ENCODE peak calls at places on chromosomes 6 and 20, in nine cellular contexts. T is tibial artery, M is H54, H is T follicular helper cell, B is HT1080, U is endothelial cell of umbilical vein, Q is RWPE1, N is H9, W is NCI-H510A treated with DMSO at 0.1 percent for 48 hours. J is an unnamed sample.

GRCh38 chr6:43714311-43715055 is 26.9 kb upstream of the MRPS18A start:
- DNase-seq in T (no peak), M (no peak), H (no peak), B (no peak), U (no peak), Q (no peak), N (no peak), W (no peak), J (no peak)

GRCh38 chr6:157503018-157503747 is 122.2 kb downstream of the ZDHHC14 start:
- DNase-seq in T (no peak), M (no peak), H (no peak), B (no peak), U (no peak), Q (no peak), N (no peak), W (no peak), J (no peak)

GRCh38 chr20:62652051-62652893 is 10.0 kb downstream of the SLCO4A1 start:
- DNase-seq in T (peak), M (peak), H (peak), B (peak), U (peak), Q (peak), N (no peak), W (no peak), J (peak)

GRCh38 chr6:104599821-104600658 is 259.7 kb downstream of the HACE1 start:
- DNase-seq in T (no peak), M (no peak), H (no peak), B (peak), U (peak), Q (no peak), N (no peak), W (no peak), J (no peak)

GRCh38 chr6:41284726-41285125 is 1.8 kb downstream of the TREM1 start:
- DNase-seq in T (no peak), M (no peak), H (no peak), B (peak), U (no peak), Q (no peak), N (no peak), W (peak), J (no peak)

GRCh38 chr6:36695414-36695813 is 2.2 kb upstream of the RAB44 start:
- DNase-seq in T (no peak), M (no peak), H (no peak), B (no peak), U (no peak), Q (no peak), N (no peak), W (no peak), J (no peak)

GRCh38 chr6:144286503-144287393 is 1.6 kb downstream of the UTRN start:
- DNase-seq in T (peak), M (peak), H (no peak), B (peak), U (peak), Q (peak), N (peak), W (no peak), J (peak)

GRCh38 chr6:46509063-46509462 is 17.8 kb upstream of the RCAN2 start:
- DNase-seq in T (no peak), M (no peak), H (no peak), B (no peak), U (no peak), Q (no peak), N (no peak), W (no peak), J (no peak)

GRCh38 chr6:113854531-113855499 is 2.3 kb upstream of the MARCKS start:
- DNase-seq in T (peak), M (no peak), H (no peak), B (no peak), U (peak), Q (peak), N (peak), W (peak), J (peak)

GRCh38 chr6:43903739-43904290 is 133.8 kb downstream of the VEGFA start:
- DNase-seq in T (no peak), M (no peak), H (no peak), B (no peak), U (no peak), Q (no peak), N (no peak), W (no peak), J (no peak)

GRCh38 chr6:54267798-54268197 is 40.4 kb upstream of the TINAG start:
- DNase-seq in T (no peak), M (no peak), H (no peak), B (peak), U (peak), Q (peak), N (no peak), W (peak), J (no peak)

GRCh38 chr20:37443596-37443995 is 77.5 kb upstream of the NNAT start:
- DNase-seq in T (no peak), M (no peak), H (no peak), B (no peak), U (no peak), Q (no peak), N (no peak), W (no peak), J (no peak)

GRCh38 chr6:105603779-105604592 is 201.1 kb upstream of the PREP start:
- DNase-seq in T (no peak), M (no peak), H (no peak), B (no peak), U (no peak), Q (no peak), N (no peak), W (no peak), J (no peak)

GRCh38 chr6:7042056-7042653 is 65.6 kb upstream of the RREB1 start:
- DNase-seq in T (no peak), M (no peak), H (no peak), B (peak), U (peak), Q (no peak), N (no peak), W (no peak), J (no peak)

GRCh38 chr6:31597006-31597405 is 4.2 kb upstream of the NCR3 start:
- DNase-seq in T (no peak), M (no peak), H (no peak), B (peak), U (peak), Q (peak), N (no peak), W (peak), J (no peak)

GRCh38 chr20:54980321-54980960 is 505.0 kb downstream of the DOK5 start:
- DNase-seq in T (no peak), M (no peak), H (no peak), B (peak), U (no peak), Q (peak), N (no peak), W (no peak), J (no peak)

GRCh38 chr20:57557926-57558613 is 2.8 kb upstream of the PCK1 start:
- DNase-seq in T (no peak), M (no peak), H (no peak), B (no peak), U (no peak), Q (no peak), N (no peak), W (no peak), J (no peak)

GRCh38 chr6:5085638-5086293 is 625 bp downstream of the PPP1R3G start:
- DNase-seq in T (peak), M (no peak), H (no peak), B (no peak), U (peak), Q (no peak), N (peak), W (peak), J (no peak)

GRCh38 chr6:16420715-16421461 is 182.5 kb downstream of the GMPR start:
- DNase-seq in T (no peak), M (no peak), H (peak), B (no peak), U (no peak), Q (no peak), N (no peak), W (no peak), J (no peak)

GRCh38 chr20:49541733-49542513 is 26.0 kb downstream of the PTGIS start:
- DNase-seq in T (peak), M (peak), H (peak), B (peak), U (peak), Q (peak), N (peak), W (peak), J (no peak)

GRCh38 chr6:107304421-107305025 is 154.8 kb downstream of the PDSS2 start:
- DNase-seq in T (no peak), M (no peak), H (no peak), B (peak), U (no peak), Q (peak), N (no peak), W (no peak), J (no peak)

GRCh38 chr6:106979435-106979884 is 4.9 kb upstream of the CD24 start:
- DNase-seq in T (peak), M (peak), H (peak), B (peak), U (peak), Q (peak), N (peak), W (peak), J (peak)

GRCh38 chr6:74068945-74069570 is 373.1 kb downstream of the CD109 start:
- DNase-seq in T (no peak), M (no peak), H (no peak), B (peak), U (no peak), Q (no peak), N (no peak), W (no peak), J (no peak)

GRCh38 chr6:47663462-47664216 is 34.7 kb upstream of the ADGRF4 start:
- DNase-seq in T (no peak), M (no peak), H (no peak), B (no peak), U (no peak), Q (no peak), N (peak), W (peak), J (no peak)

GRCh38 chr20:35954907-35955251 is 577 bp upstream of the SCAND1 start:
- DNase-seq in T (no peak), M (no peak), H (peak), B (no peak), U (no peak), Q (peak), N (no peak), W (peak), J (no peak)

GRCh38 chr6:84836366-84836765 is 72.0 kb upstream of the TBX18 start:
- DNase-seq in T (no peak), M (no peak), H (no peak), B (no peak), U (no peak), Q (peak), N (no peak), W (no peak), J (no peak)

GRCh38 chr6:27495386-27496135 is 22.7 kb upstream of the ZNF184 start:
- DNase-seq in T (peak), M (peak), H (no peak), B (peak), U (peak), Q (no peak), N (peak), W (peak), J (no peak)

GRCh38 chr6:3022765-3023662 is 23.3 kb downstream of the NQO2 start:
- DNase-seq in T (no peak), M (no peak), H (no peak), B (no peak), U (no peak), Q (peak), N (peak), W (peak), J (no peak)

J was measured in suprapubic skin.